ENCODE peak calls at places on chromosomes 1 and 21, in six cellular contexts. P, R, W, Y, C and G are unnamed samples.

GRCh38 chr1:46425740-46426139 is 31.6 kb downstream of the FAAH start:
- DNase-seq in P (no peak), R (no peak), W (no peak), Y (no peak), C (no peak), G (no peak)

GRCh38 chr1:116504308-116505156 is 66.3 kb downstream of the CD58 start:
- DNase-seq in P (peak; percentile 67), R (peak; percentile 92), W (peak; percentile 82), Y (no peak), C (peak; percentile 30), G (no peak)

GRCh38 chr1:14980801-14981200 is 172.7 kb upstream of the TMEM51 start:
- DNase-seq in P (no peak), R (no peak), W (no peak), Y (no peak), C (no peak), G (peak; percentile 33)

GRCh38 chr1:117656202-117656641 is 50.4 kb downstream of the TENT5C start:
- DNase-seq in P (peak; percentile 76), R (peak; percentile 55), W (no peak), Y (no peak), C (no peak), G (no peak)

GRCh38 chr1:154386643-154387352 is 18.3 kb upstream of the IL6R start:
- DNase-seq in P (peak; percentile 39), R (peak; percentile 52), W (peak; percentile 29), Y (no peak), C (no peak), G (no peak)

GRCh38 chr1:2975466-2976179 is 45.6 kb upstream of the ACTRT2 start:
- DNase-seq in P (no peak), R (peak; percentile 18), W (peak; percentile 50), Y (no peak), C (no peak), G (no peak)

GRCh38 chr1:151009206-151009587 is 948 bp downstream of the PRUNE1 start:
- DNase-seq in P (no peak), R (no peak), W (no peak), Y (no peak), C (no peak), G (no peak)

GRCh38 chr1:54972436-54972835 is 8.0 kb upstream of the TMEM61 start:
- DNase-seq in P (no peak), R (peak; percentile 15), W (no peak), Y (no peak), C (no peak), G (no peak)

GRCh38 chr1:14826172-14826636 is 227.7 kb downstream of the KAZN start:
- DNase-seq in P (peak; percentile 23), R (no peak), W (peak; percentile 88), Y (peak; percentile 27), C (no peak), G (no peak)

GRCh38 chr1:29517251-29518080 is 281.1 kb downstream of the PTPRU start:
- DNase-seq in P (no peak), R (no peak), W (peak; percentile 46), Y (no peak), C (no peak), G (no peak)

GRCh38 chr1:29518183-29518835 is 282.0 kb downstream of the PTPRU start:
- DNase-seq in P (no peak), R (no peak), W (peak; percentile 21), Y (no peak), C (no peak), G (no peak)

GRCh38 chr1:29519733-29520132 is 283.4 kb downstream of the PTPRU start:
- DNase-seq in P (no peak), R (peak; percentile 17), W (peak; percentile 39), Y (no peak), C (no peak), G (no peak)

GRCh38 chr1:29520571-29521437 is 284.5 kb downstream of the PTPRU start:
- DNase-seq in P (no peak), R (peak; percentile 10), W (peak; percentile 40), Y (no peak), C (no peak), G (peak; percentile 1)

GRCh38 chr1:29519108-29519507 is 282.8 kb downstream of the PTPRU start:
- DNase-seq in P (no peak), R (peak; percentile 9), W (peak; percentile 40), Y (no peak), C (no peak), G (peak; percentile 11)
- TF ChIP-seq EP300 in P (no peak), R (no peak), W (no peak), Y (no peak), C (no peak), G (no peak)

DNA sequence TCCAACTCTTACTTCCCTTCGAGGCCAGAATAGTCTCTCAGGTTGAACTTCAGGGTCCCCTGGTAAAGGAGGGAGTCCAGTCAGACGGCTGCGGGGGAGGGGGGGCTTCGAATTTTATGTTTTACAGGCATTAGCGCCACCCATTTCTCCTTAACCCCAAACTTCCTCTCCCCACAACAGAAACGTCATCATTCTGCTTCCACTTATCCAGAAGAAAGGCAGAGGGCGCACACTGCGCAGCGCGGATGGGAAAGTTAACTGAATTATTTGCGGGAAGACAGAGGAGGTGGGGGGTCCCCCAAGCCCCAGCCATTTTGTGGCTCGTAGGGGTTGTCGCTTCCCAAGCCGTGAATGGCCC is 529 bp upstream of the PRMT2 start:
- DNase-seq in P (no peak), R (peak; percentile 52), W (peak; percentile 90), Y (peak; percentile 80), C (peak; percentile 41), G (peak; percentile 81)
- TF ChIP-seq CTCF in P (peak; percentile 22), R (no peak), W (no peak), Y (peak; percentile 38), C (peak; percentile 45), G (peak; percentile 39)

DNA sequence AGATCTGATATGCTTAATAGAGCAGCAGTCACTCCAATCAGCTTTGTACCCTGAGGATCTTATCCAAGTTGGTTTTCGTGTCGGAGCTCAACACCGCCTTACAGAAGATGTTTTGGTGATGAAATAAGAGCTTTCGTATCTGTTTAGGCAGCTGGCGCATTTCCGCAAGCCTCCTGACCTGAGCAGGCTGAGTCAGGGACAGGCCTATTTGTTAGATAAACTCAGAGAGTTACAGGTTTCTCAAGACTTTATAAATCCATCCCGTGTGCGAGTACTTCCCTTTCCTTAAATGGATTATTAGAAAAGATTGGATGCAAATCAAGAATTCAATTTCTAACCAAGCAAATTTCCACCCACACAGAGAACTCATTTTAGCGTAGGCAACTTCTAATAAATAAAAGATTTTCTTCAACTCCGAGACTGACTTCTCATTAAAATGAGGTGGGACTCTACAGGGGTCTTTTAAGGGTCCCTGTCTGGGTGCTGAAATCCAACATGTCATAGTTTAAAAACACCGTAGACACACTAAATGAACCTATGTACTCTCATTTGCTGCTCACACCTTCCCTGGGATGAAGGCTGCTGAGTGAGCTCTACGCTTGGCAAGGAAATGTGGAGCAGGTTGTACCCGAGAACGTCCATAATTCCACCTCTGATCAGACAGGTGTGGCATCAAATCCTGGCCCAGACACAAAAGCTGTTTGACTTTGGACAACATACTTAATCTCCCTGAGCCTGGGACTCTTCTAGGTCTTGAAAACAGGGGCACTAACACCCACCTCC is 106.9 kb upstream of the F3 start:
- DNase-seq in P (peak; percentile 56), R (no peak), W (peak; percentile 95), Y (no peak), C (peak; percentile 79), G (peak; percentile 85)
- TF ChIP-seq EP300 in P (no peak), R (no peak), W (peak; percentile 81), Y (no peak), C (peak; percentile 90), G (peak; percentile 56)

GRCh38 chr1:99872063-99872462 is 21.9 kb downstream of the AGL start:
- DNase-seq in P (no peak), R (no peak), W (no peak), Y (no peak), C (no peak), G (no peak)
- TF ChIP-seq CTCF in P (no peak), R (no peak), W (no peak), Y (no peak), C (no peak), G (no peak)